ENCODE peak calls at places on chromosomes 5 and 9, in five cellular contexts. One of them, this sample, is unnamed.

GRCh38 chr5:168047669-168048111 is 243.8 kb upstream of the WWC1 start:
- DNase-seq in epithelial cell of proximal tubule: no peak
- DNase-seq in fibroblast of the aortic adventitia: peak
- DNase-seq in NCI-H345: no peak
- DNase-seq in iris pigment epithelial cell: no peak
- DNase-seq in this sample: no peak

GRCh38 chr5:181239062-181239663 is 4.5 kb downstream of the RACK1 start:
- DNase-seq in fibroblast of the aortic adventitia: no peak
- DNase-seq in NCI-H345: no peak
- DNase-seq in iris pigment epithelial cell: no peak
- DNase-seq in epithelial cell of proximal tubule: no peak
- DNase-seq in this sample: no peak

GRCh38 chr9:19379697-19380046 is 364 bp downstream of the RPS6 start:
- DNase-seq in iris pigment epithelial cell: peak
- DNase-seq in fibroblast of the aortic adventitia: no peak
- DNase-seq in epithelial cell of proximal tubule: no peak
- DNase-seq in NCI-H345: peak
- DNase-seq in this sample: peak

GRCh38 chr5:72210913-72211670 is 103.8 kb downstream of the MAP1B start:
- DNase-seq in NCI-H345: peak
- DNase-seq in iris pigment epithelial cell: peak
- DNase-seq in epithelial cell of proximal tubule: peak
- DNase-seq in fibroblast of the aortic adventitia: peak
- DNase-seq in this sample: peak

GRCh38 chr9:15837079-15837679 is 284.3 kb downstream of the CCDC171 start:
- DNase-seq in iris pigment epithelial cell: peak
- DNase-seq in NCI-H345: peak
- DNase-seq in fibroblast of the aortic adventitia: peak
- DNase-seq in epithelial cell of proximal tubule: peak
- DNase-seq in this sample: peak

GRCh38 chr5:80825780-80826460 is 134.2 kb upstream of the RASGRF2 start:
- DNase-seq in iris pigment epithelial cell: peak
- DNase-seq in NCI-H345: no peak
- DNase-seq in fibroblast of the aortic adventitia: peak
- DNase-seq in epithelial cell of proximal tubule: no peak
- DNase-seq in this sample: no peak

GRCh38 chr5:33282696-33283095 is 158.1 kb upstream of the TARS1 start:
- DNase-seq in NCI-H345: no peak
- DNase-seq in iris pigment epithelial cell: no peak
- DNase-seq in fibroblast of the aortic adventitia: peak
- DNase-seq in epithelial cell of proximal tubule: no peak
- DNase-seq in this sample: no peak

GRCh38 chr9:69946800-69947437 is 96.7 kb upstream of the MAMDC2 start:
- DNase-seq in fibroblast of the aortic adventitia: peak
- DNase-seq in iris pigment epithelial cell: peak
- DNase-seq in NCI-H345: no peak
- DNase-seq in epithelial cell of proximal tubule: peak
- DNase-seq in this sample: peak

GRCh38 chr5:38738898-38739743 is 106.7 kb upstream of the OSMR start:
- DNase-seq in iris pigment epithelial cell: peak
- DNase-seq in epithelial cell of proximal tubule: no peak
- DNase-seq in fibroblast of the aortic adventitia: peak
- DNase-seq in NCI-H345: no peak
- DNase-seq in this sample: peak

GRCh38 chr9:82456621-82457020 is 468.0 kb downstream of the SPATA31D1 start:
- DNase-seq in NCI-H345: no peak
- DNase-seq in iris pigment epithelial cell: peak
- DNase-seq in epithelial cell of proximal tubule: peak
- DNase-seq in fibroblast of the aortic adventitia: peak
- DNase-seq in this sample: peak

GRCh38 chr5:54249210-54250028 is 61.0 kb downstream of the ARL15 start:
- DNase-seq in NCI-H345: peak
- DNase-seq in fibroblast of the aortic adventitia: peak
- DNase-seq in iris pigment epithelial cell: no peak
- DNase-seq in epithelial cell of proximal tubule: no peak
- DNase-seq in this sample: no peak